ENCODE peak calls at places on chromosomes 12 and 14, in six cellular contexts. V, J, X, C, Y and Z are unnamed samples.

GRCh38 chr14:38405851-38406630 is 150.1 kb upstream of the CLEC14A start:
- DNase-seq in X (peak), C (no peak), J (no peak), Y (peak), V (peak), Z (no peak)

GRCh38 chr12:13358391-13358905 is 161.9 kb downstream of the EMP1 start:
- DNase-seq in V (no peak), J (no peak), Y (no peak), X (no peak), C (no peak), Z (no peak)

GRCh38 chr14:71918955-71919354 is 13.3 kb upstream of the RGS6 start:
- DNase-seq in Y (no peak), X (no peak), C (no peak), J (no peak), V (peak), Z (no peak)

GRCh38 chr12:117658226-117658625 is 296.8 kb upstream of the NOS1 start:
- DNase-seq in J (no peak), X (no peak), C (no peak), Y (no peak), V (peak), Z (no peak)

GRCh38 chr12:65306603-65307501 is 28.4 kb downstream of the MSRB3 start:
- DNase-seq in X (no peak), C (peak), J (no peak), V (peak), Y (peak), Z (no peak)

GRCh38 chr14:88551094-88551870 is 3.5 kb downstream of the PTPN21 start:
- DNase-seq in X (peak), J (no peak), C (peak), Y (peak), V (peak), Z (no peak)

GRCh38 chr14:78319826-78320635 is 149.9 kb downstream of the NRXN3 start:
- DNase-seq in X (no peak), V (peak), C (no peak), Y (no peak), J (no peak), Z (no peak)

GRCh38 chr12:25959069-25959961 is 833 bp downstream of the RASSF8 start:
- DNase-seq in Y (no peak), C (peak), J (peak), X (peak), V (peak), Z (peak)

GRCh38 chr14:49975286-49975685 is 82.4 kb downstream of the ARF6 start:
- DNase-seq in V (no peak), C (no peak), Y (no peak), X (peak), J (no peak), Z (no peak)

GRCh38 chr14:95524706-95525512 is 8.5 kb upstream of the SYNE3 start:
- DNase-seq in J (no peak), V (peak), X (no peak), C (no peak), Y (no peak), Z (no peak)

GRCh38 chr12:70196732-70197361 is 46.4 kb upstream of the CNOT2 start:
- DNase-seq in J (no peak), V (no peak), X (no peak), Y (peak), C (no peak), Z (no peak)

GRCh38 chr12:51382173-51382572 is 9.0 kb downstream of the GALNT6 start:
- DNase-seq in Y (no peak), J (no peak), V (no peak), X (no peak), C (no peak), Z (no peak)

GRCh38 chr12:25615119-25615518 is 62.0 kb upstream of the LMNTD1 start:
- DNase-seq in C (no peak), Y (no peak), J (no peak), X (peak), V (peak), Z (no peak)

GRCh38 chr12:9866786-9867379 is 2.3 kb downstream of the CLEC2B start:
- DNase-seq in J (no peak), C (no peak), Y (no peak), X (no peak), V (no peak), Z (no peak)

GRCh38 chr14:68337279-68337678 is 455.6 kb downstream of the ZFP36L1 start:
- DNase-seq in J (no peak), Y (no peak), C (no peak), X (no peak), V (no peak), Z (no peak)

GRCh38 chr14:34059037-34059924 is 108.4 kb upstream of the EGLN3 start:
- DNase-seq in J (no peak), C (no peak), X (no peak), Y (no peak), V (no peak), Z (no peak)

GRCh38 chr14:67943947-67944346 is 124.4 kb downstream of the RAD51B start:
- DNase-seq in V (peak), C (peak), J (no peak), X (peak), Y (peak), Z (peak)

GRCh38 chr12:95484524-95484923 is 10.6 kb downstream of the METAP2 start:
- DNase-seq in V (no peak), Y (no peak), X (no peak), J (no peak), C (no peak), Z (no peak)